ENCODE peak calls at places on chromosome 5, in six cellular contexts. Q is CD4-positive, alpha-beta T cell; Y is brain microvascular endothelial cell; M is effector memory CD4-positive, alpha-beta T cell; A is hepatic stellate cell; C is SK-N-DZ. K is an unnamed sample.

GRCh38 chr5:74657165-74657564 is 16.6 kb upstream of the ENC1 start:
- DNase-seq in A (no peak), Y (no peak), M (no peak), C (no peak), Q (no peak), K (no peak)

GRCh38 chr5:63843190-63843589 is 119.1 kb downstream of the HTR1A start:
- DNase-seq in Y (no peak), A (no peak), C (no peak), M (no peak), Q (no peak), K (no peak)

GRCh38 chr5:160938532-160938931 is 86.5 kb upstream of the ATP10B start:
- DNase-seq in C (no peak), Q (no peak), M (no peak), A (no peak), Y (no peak), K (no peak)

GRCh38 chr5:181239062-181239663 is 4.5 kb downstream of the RACK1 start:
- DNase-seq in C (no peak), M (no peak), A (no peak), Y (no peak), Q (no peak), K (no peak)

GRCh38 chr5:82073179-82073578 is 101.4 kb downstream of the ATG10 start:
- DNase-seq in A (no peak), M (no peak), Y (peak; percentile 2), C (no peak), Q (no peak), K (no peak)

GRCh38 chr5:14771195-14771594 is 100.4 kb downstream of the ANKH start:
- DNase-seq in M (no peak), Q (no peak), Y (no peak), C (peak; percentile 26), A (no peak), K (no peak)

GRCh38 chr5:38843665-38844064 is 2.1 kb upstream of the OSMR start:
- DNase-seq in Y (no peak), A (no peak), C (no peak), M (no peak), Q (no peak), K (no peak)

GRCh38 chr5:109694451-109694891 is 4.7 kb downstream of the MAN2A1 start:
- DNase-seq in M (no peak), A (no peak), Y (no peak), Q (no peak), C (no peak), K (no peak)

GRCh38 chr5:54229041-54229780 is 81.2 kb downstream of the ARL15 start:
- DNase-seq in M (peak; percentile 47), Y (peak; percentile 71), C (peak; percentile 54), Q (peak; percentile 57), A (peak; percentile 21), K (peak; percentile 69)

GRCh38 chr5:126972062-126972895 is 58.1 kb downstream of the MARCHF3 start:
- DNase-seq in M (no peak), Q (no peak), Y (no peak), C (no peak), A (no peak), K (no peak)

GRCh38 chr5:163190762-163191161 is 246.6 kb upstream of the CCNG1 start:
- DNase-seq in C (no peak), A (no peak), Y (no peak), M (no peak), Q (no peak), K (no peak)

GRCh38 chr5:50667079-50667652 is 729 bp downstream of the PARP8 start:
- DNase-seq in Y (peak; percentile 48), A (peak; percentile 32), Q (peak; percentile 31), M (no peak), C (peak; percentile 40), K (peak; percentile 51)

GRCh38 chr5:179193746-179194145 is 133.6 kb downstream of the ZNF354C start:
- DNase-seq in A (no peak), C (no peak), Q (no peak), M (no peak), Y (no peak), K (no peak)

GRCh38 chr5:15959560-15960164 is 219.9 kb downstream of the MARCHF11 start:
- DNase-seq in Y (no peak), M (no peak), C (peak; percentile 99), Q (no peak), A (no peak), K (peak; percentile 70)

GRCh38 chr5:142925795-142926194 is 155.6 kb downstream of the ARHGAP26 start:
- DNase-seq in A (peak; percentile 63), Y (peak; percentile 70), C (no peak), M (no peak), Q (no peak), K (no peak)

GRCh38 chr5:109253262-109253661 is 156.5 kb downstream of the PJA2 start:
- DNase-seq in C (no peak), M (no peak), A (no peak), Q (no peak), Y (no peak), K (no peak)

GRCh38 chr5:91787718-91788117 is 404.6 kb upstream of the ARRDC3 start:
- DNase-seq in Q (no peak), M (no peak), A (no peak), Y (no peak), C (no peak), K (no peak)

GRCh38 chr5:148769941-148770340 is 56.5 kb upstream of the ADRB2 start:
- DNase-seq in Y (no peak), Q (no peak), C (no peak), M (no peak), A (no peak), K (no peak)

GRCh38 chr5:172588380-172588779 is 52.7 kb upstream of the NEURL1B start:
- DNase-seq in M (no peak), A (no peak), C (no peak), Y (no peak), Q (no peak), K (no peak)

GRCh38 chr5:79774171-79774854 is 84.7 kb downstream of the CMYA5 start:
- DNase-seq in Q (no peak), Y (no peak), A (no peak), M (no peak), C (peak; percentile 58), K (peak; percentile 30)

GRCh38 chr5:81519217-81519905 is 125.4 kb upstream of the ACOT12 start:
- DNase-seq in Y (no peak), M (no peak), Q (no peak), A (no peak), C (no peak), K (no peak)

GRCh38 chr5:146042628-146043279 is 62.6 kb downstream of the PLAC8L1 start:
- DNase-seq in M (no peak), C (no peak), Q (no peak), A (peak; percentile 65), Y (peak; percentile 29), K (no peak)

GRCh38 chr5:61362796-61363364 is 30.8 kb downstream of the ZSWIM6 start:
- DNase-seq in Q (no peak), Y (no peak), C (no peak), M (no peak), A (peak; percentile 7), K (peak; percentile 61)

GRCh38 chr5:142805339-142805738 is 35.2 kb downstream of the ARHGAP26 start:
- DNase-seq in Q (no peak), A (no peak), M (no peak), Y (no peak), C (no peak), K (no peak)

GRCh38 chr5:96752341-96753016 is 55.3 kb downstream of the ERAP1 start:
- DNase-seq in Y (peak; percentile 40), M (peak; percentile 20), Q (peak; percentile 20), A (peak; percentile 6), C (peak; percentile 69), K (peak; percentile 66)

GRCh38 chr5:173538018-173538417 is 78.4 kb downstream of the BOD1 start:
- DNase-seq in Q (no peak), M (no peak), Y (no peak), C (no peak), A (no peak), K (no peak)

GRCh38 chr5:113974976-113975375 is 386.9 kb upstream of the KCNN2 start:
- DNase-seq in A (no peak), Y (no peak), C (no peak), Q (no peak), M (no peak), K (no peak)

GRCh38 chr5:116237917-116238502 is 153.2 kb downstream of the COMMD10 start:
- DNase-seq in A (no peak), Q (no peak), Y (no peak), M (no peak), C (no peak), K (no peak)

GRCh38 chr5:125558466-125558865 is 812.0 kb upstream of the ZNF608 start:
- DNase-seq in A (no peak), M (no peak), C (no peak), Q (no peak), Y (no peak), K (no peak)

GRCh38 chr5:168159425-168159824 is 132.0 kb upstream of the WWC1 start:
- DNase-seq in Q (no peak), Y (no peak), C (peak; percentile 38), A (no peak), M (no peak), K (no peak)

GRCh38 chr5:72996632-72997031 is 40.8 kb downstream of the FCHO2 start:
- DNase-seq in Q (no peak), A (no peak), C (no peak), M (no peak), Y (no peak), K (no peak)

GRCh38 chr5:16983022-16983639 is 47.0 kb upstream of the MYO10 start:
- DNase-seq in Y (no peak), A (no peak), Q (no peak), M (no peak), C (no peak), K (no peak)

GRCh38 chr5:109281136-109281690 is 128.6 kb downstream of the PJA2 start:
- DNase-seq in A (no peak), C (no peak), Y (no peak), M (no peak), Q (no peak), K (peak; percentile 30)

GRCh38 chr5:91941590-91941989 is 558.5 kb upstream of the ARRDC3 start:
- DNase-seq in Q (no peak), C (no peak), A (no peak), M (no peak), Y (no peak), K (no peak)

GRCh38 chr5:95760291-95761191 is 29.4 kb downstream of the RHOBTB3 start:
- DNase-seq in A (peak; percentile 62), Q (no peak), Y (peak; percentile 85), C (no peak), M (no peak), K (no peak)

GRCh38 chr5:169001392-169001791 is 299.5 kb downstream of the SLIT3 start:
- DNase-seq in M (no peak), A (no peak), C (no peak), Y (no peak), Q (no peak), K (no peak)